ENCODE peak calls at places on chromosomes 2 and 18, in seven cellular contexts. F is midbrain, Y is fibroblast of pulmonary artery, D is MV-4-11, C is ACHN, S is AML-193, W is NCI-H345. Q is an unnamed sample.

GRCh38 chr2:219595250-219595649 is 2.4 kb upstream of the STK11IP start:
- DNase-seq in F (no peak), Y (peak), D (peak), C (no peak), S (no peak), W (no peak), Q (no peak)

GRCh38 chr2:108570416-108570815 is 36.1 kb downstream of the LIMS1 start:
- DNase-seq in F (no peak), Y (peak), D (no peak), C (no peak), S (no peak), W (no peak), Q (no peak)

GRCh38 chr2:88159955-88160415 is 10.2 kb upstream of the THNSL2 start:
- DNase-seq in F (peak), Y (peak), D (peak), C (peak), S (peak), W (peak), Q (no peak)

GRCh38 chr2:119282966-119283511 is 59.4 kb downstream of the STEAP3 start:
- DNase-seq in F (peak), Y (no peak), D (no peak), C (no peak), S (no peak), W (no peak), Q (no peak)

GRCh38 chr18:21799706-21800105 is 59.1 kb downstream of the MIB1 start:
- DNase-seq in F (no peak), Y (no peak), D (no peak), C (no peak), S (no peak), W (no peak), Q (no peak)

GRCh38 chr2:147998203-147998602 is 22.3 kb downstream of the ORC4 start:
- DNase-seq in F (no peak), Y (no peak), D (no peak), C (no peak), S (no peak), W (no peak), Q (no peak)

GRCh38 chr2:232170391-232170790 is 208.2 kb upstream of the ALPP start:
- DNase-seq in F (no peak), Y (no peak), D (no peak), C (no peak), S (no peak), W (no peak), Q (no peak)

GRCh38 chr18:59180150-59180845 is 39.7 kb upstream of the GRP start:
- DNase-seq in F (no peak), Y (peak), D (no peak), C (no peak), S (no peak), W (no peak), Q (no peak)

GRCh38 chr2:186891219-186891621 is 42.2 kb upstream of the ZSWIM2 start:
- DNase-seq in F (no peak), Y (peak), D (no peak), C (no peak), S (no peak), W (no peak), Q (no peak)

GRCh38 chr2:29063646-29064372 is 10.5 kb downstream of the PCARE start:
- DNase-seq in F (no peak), Y (peak), D (no peak), C (no peak), S (no peak), W (no peak), Q (no peak)

GRCh38 chr2:201931955-201932354 is 101.7 kb upstream of the FZD7 start:
- DNase-seq in F (no peak), Y (no peak), D (no peak), C (no peak), S (no peak), W (no peak), Q (no peak)

GRCh38 chr2:74416721-74417120 is 4.7 kb downstream of the C2orf81 start:
- DNase-seq in F (no peak), Y (no peak), D (no peak), C (no peak), S (no peak), W (no peak), Q (no peak)

GRCh38 chr2:203782262-203782976 is 76.0 kb downstream of the CD28 start:
- DNase-seq in F (peak), Y (peak), D (peak), C (peak), S (peak), W (peak), Q (no peak)

GRCh38 chr2:9481257-9481922 is 7.0 kb downstream of the IAH1 start:
- DNase-seq in F (no peak), Y (peak), D (no peak), C (no peak), S (no peak), W (no peak), Q (peak)

GRCh38 chr2:54605836-54606235 is 117.6 kb upstream of the EML6 start:
- DNase-seq in F (no peak), Y (peak), D (no peak), C (no peak), S (no peak), W (no peak), Q (no peak)

GRCh38 chr2:68225119-68225632 is 27.2 kb downstream of the PPP3R1 start:
- DNase-seq in F (no peak), Y (peak), D (peak), C (peak), S (peak), W (no peak), Q (no peak)

GRCh38 chr2:202376460-202377307 is 557 bp downstream of the BMPR2 start:
- DNase-seq in F (peak), Y (peak), D (no peak), C (peak), S (no peak), W (peak), Q (no peak)

GRCh38 chr2:157875720-157876065 is 437 bp downstream of the ACVR1 start:
- DNase-seq in F (no peak), Y (no peak), D (no peak), C (peak), S (no peak), W (peak), Q (no peak)

GRCh38 chr2:28119631-28120030 is 229.1 kb downstream of the BABAM2 start:
- DNase-seq in F (no peak), Y (no peak), D (no peak), C (no peak), S (no peak), W (no peak), Q (no peak)

GRCh38 chr2:56191617-56192016 is 7.8 kb downstream of the CCDC85A start:
- DNase-seq in F (peak), Y (peak), D (no peak), C (peak), S (no peak), W (peak), Q (no peak)

GRCh38 chr2:101150306-101151140 is 659 bp downstream of the TBC1D8 start:
- DNase-seq in F (no peak), Y (no peak), D (no peak), C (peak), S (no peak), W (peak), Q (no peak)